ENCODE peak calls at places on chromosomes 12 and 14, in five cellular contexts. R, G, I, Q and A are unnamed samples.

GRCh38 chr14:70885343-70886014 is 21.8 kb upstream of the PCNX1 start:
- DNase-seq in I (no peak), Q (no peak), R (no peak), G (no peak), A (no peak)

GRCh38 chr12:9130244-9130643 is 14.5 kb upstream of the A2M start:
- DNase-seq in R (no peak), Q (no peak), I (no peak), G (no peak), A (no peak)

GRCh38 chr12:89162704-89163261 is 189.5 kb downstream of the DUSP6 start:
- DNase-seq in R (peak), I (peak), G (no peak), Q (peak), A (peak)

GRCh38 chr12:47946413-47947107 is 16.8 kb upstream of the TMEM106C start:
- DNase-seq in Q (no peak), I (no peak), G (no peak), R (peak), A (no peak)

GRCh38 chr14:51897791-51898190 is 37.4 kb downstream of the GNG2 start:
- DNase-seq in Q (no peak), R (no peak), G (no peak), I (no peak), A (no peak)

GRCh38 chr12:106583578-106584103 is 837 bp downstream of the RFX4 start:
- DNase-seq in G (no peak), Q (no peak), I (no peak), R (no peak), A (no peak)

GRCh38 chr12:50234347-50234746 is 49.0 kb downstream of the LIMA1 start:
- DNase-seq in R (peak), G (no peak), Q (no peak), I (no peak), A (peak)

GRCh38 chr12:93851245-93851665 is 174.1 kb downstream of the CRADD start:
- DNase-seq in I (no peak), G (no peak), Q (no peak), R (no peak), A (no peak)

GRCh38 chr12:49345048-49345839 is 1.4 kb upstream of the DNAJC22 start:
- DNase-seq in Q (no peak), G (peak), I (no peak), R (no peak), A (no peak)

GRCh38 chr12:11731455-11731854 is 82.0 kb downstream of the ETV6 start:
- DNase-seq in Q (no peak), R (no peak), G (no peak), I (no peak), A (peak)

GRCh38 chr12:73220951-73221350 is 948.8 kb downstream of the TRHDE start:
- DNase-seq in Q (no peak), G (no peak), R (no peak), I (no peak), A (no peak)

GRCh38 chr12:1826867-1827705 is 6.7 kb downstream of the LRTM2 start:
- DNase-seq in I (no peak), R (no peak), Q (no peak), G (no peak), A (no peak)

GRCh38 chr12:87667378-87667777 is 361.8 kb downstream of the C12orf50 start:
- DNase-seq in I (no peak), G (no peak), R (peak), Q (no peak), A (peak)

GRCh38 chr12:121600702-121601336 is 20.0 kb upstream of the KDM2B start:
- DNase-seq in R (no peak), G (no peak), I (no peak), Q (no peak), A (no peak)

GRCh38 chr12:7108042-7108927 is 729 bp downstream of the C1RL start:
- DNase-seq in I (no peak), R (peak), Q (peak), G (no peak), A (no peak)

GRCh38 chr12:96070670-96071279 is 35.4 kb upstream of the LTA4H start:
- DNase-seq in R (no peak), Q (no peak), I (no peak), G (peak), A (peak)

GRCh38 chr12:113130457-113131135 is 5.0 kb downstream of the RASAL1 start:
- DNase-seq in R (no peak), I (no peak), G (no peak), Q (no peak), A (no peak)

GRCh38 chr14:104749111-104749649 is 3.8 kb upstream of the SIVA1 start:
- DNase-seq in R (no peak), G (peak), Q (no peak), I (no peak), A (peak)

GRCh38 chr12:68529869-68530268 is 80.8 kb upstream of the RAP1B start:
- DNase-seq in I (no peak), R (no peak), Q (no peak), G (no peak), A (no peak)

GRCh38 chr12:12469386-12469785 is 93.3 kb downstream of the DUSP16 start:
- DNase-seq in R (no peak), I (no peak), G (no peak), Q (no peak), A (peak)

GRCh38 chr14:72737560-72737943 is 156.3 kb downstream of the DPF3 start:
- DNase-seq in R (no peak), Q (no peak), G (no peak), I (no peak), A (no peak)

GRCh38 chr12:120261951-120262851 is 3.3 kb downstream of the PXN start:
- DNase-seq in R (no peak), I (no peak), G (no peak), Q (no peak), A (peak)

GRCh38 chr14:87067597-87067996 is 925.4 kb downstream of the GALC start:
- DNase-seq in I (no peak), G (no peak), Q (no peak), R (no peak), A (peak)

GRCh38 chr14:83828406-83828805 is 1701.5 kb upstream of the FLRT2 start:
- DNase-seq in G (no peak), I (no peak), R (peak), Q (no peak), A (no peak)

GRCh38 chr12:27780612-27781408 is 774 bp upstream of the MANSC4 start:
- DNase-seq in I (no peak), Q (no peak), G (no peak), R (peak), A (peak)

GRCh38 chr12:45730116-45730841 is 773 bp downstream of the ARID2 start:
- DNase-seq in Q (peak), I (no peak), G (peak), R (peak), A (peak)

GRCh38 chr14:92866181-92866752 is 56.7 kb upstream of the CHGA start:
- DNase-seq in R (peak), G (peak), I (no peak), Q (no peak), A (no peak)

GRCh38 chr12:126397071-126397571 is 1331.9 kb downstream of the AACS start:
- DNase-seq in I (no peak), G (no peak), R (no peak), Q (no peak), A (no peak)

GRCh38 chr12:16939871-16940306 is 333.9 kb upstream of the LMO3 start:
- DNase-seq in R (peak), Q (no peak), G (peak), I (peak), A (peak)

GRCh38 chr12:795305-795704 is 42.9 kb downstream of the WNK1 start:
- DNase-seq in G (no peak), Q (no peak), I (no peak), R (no peak), A (no peak)

GRCh38 chr12:32248594-32249140 is 142.0 kb downstream of the BICD1 start:
- DNase-seq in G (no peak), I (peak), R (no peak), Q (no peak), A (peak)

GRCh38 chr14:36521598-36522345 is 1.7 kb upstream of the NKX2-1 start:
- DNase-seq in G (no peak), R (no peak), I (no peak), Q (no peak), A (no peak)

GRCh38 chr14:69637503-69638030 is 26.2 kb downstream of the SUSD6 start:
- DNase-seq in R (no peak), Q (no peak), I (no peak), G (no peak), A (no peak)

GRCh38 chr12:25502071-25502555 is 51.0 kb downstream of the LMNTD1 start:
- DNase-seq in I (no peak), Q (no peak), R (no peak), G (no peak), A (peak)

GRCh38 chr12:65654230-65654629 is 170.1 kb upstream of the HMGA2 start:
- DNase-seq in I (no peak), Q (no peak), R (no peak), G (no peak), A (no peak)

GRCh38 chr12:8784464-8784863 is 38.0 kb upstream of the A2ML1 start:
- DNase-seq in R (no peak), G (no peak), Q (no peak), I (no peak), A (no peak)